ENCODE peak calls at places on chromosomes 4 and X, in nine cellular contexts. One of them, this sample, is unnamed.

GRCh38 chr4:86334020-86334750 is 25.7 kb downstream of the MAPK10 start:
- DNase-seq in chondrocyte: no peak
- DNase-seq in AG09309: no peak
- DNase-seq in Peyer's patch: no peak
- DNase-seq in NB4: no peak
- DNase-seq in astrocyte: no peak
- DNase-seq in progenitor cell of endocrine pancreas: no peak
- DNase-seq in LNCaP clone FGC: no peak
- DNase-seq in GM20000: no peak
- DNase-seq in this sample: no peak

GRCh38 chr4:154593868-154594267 is 3.3 kb upstream of the FGA start:
- DNase-seq in chondrocyte: no peak
- DNase-seq in LNCaP clone FGC: no peak
- DNase-seq in GM20000: no peak
- DNase-seq in NB4: no peak
- DNase-seq in Peyer's patch: no peak
- DNase-seq in progenitor cell of endocrine pancreas: no peak
- DNase-seq in AG09309: no peak
- DNase-seq in astrocyte: no peak
- DNase-seq in this sample: no peak

GRCh38 chr4:150348079-150348478 is 233.9 kb upstream of the MAB21L2 start:
- DNase-seq in progenitor cell of endocrine pancreas: no peak
- DNase-seq in Peyer's patch: no peak
- DNase-seq in LNCaP clone FGC: no peak
- DNase-seq in astrocyte: peak
- DNase-seq in chondrocyte: no peak
- DNase-seq in AG09309: no peak
- DNase-seq in NB4: peak
- DNase-seq in GM20000: no peak
- DNase-seq in this sample: no peak

GRCh38 chr4:105550641-105551040 is 1.8 kb upstream of the ARHGEF38 start:
- DNase-seq in AG09309: no peak
- DNase-seq in progenitor cell of endocrine pancreas: no peak
- DNase-seq in NB4: no peak
- DNase-seq in Peyer's patch: no peak
- DNase-seq in GM20000: no peak
- DNase-seq in LNCaP clone FGC: no peak
- DNase-seq in astrocyte: no peak
- DNase-seq in chondrocyte: no peak
- DNase-seq in this sample: no peak

GRCh38 chr4:73577371-73577770 is 42.9 kb downstream of the RASSF6 start:
- DNase-seq in progenitor cell of endocrine pancreas: no peak
- DNase-seq in chondrocyte: no peak
- DNase-seq in astrocyte: no peak
- DNase-seq in NB4: no peak
- DNase-seq in GM20000: no peak
- DNase-seq in Peyer's patch: no peak
- DNase-seq in AG09309: no peak
- DNase-seq in LNCaP clone FGC: no peak
- DNase-seq in this sample: no peak

GRCh38 chr4:105712766-105713165 is 4.2 kb downstream of the GSTCD start:
- DNase-seq in Peyer's patch: no peak
- DNase-seq in chondrocyte: no peak
- DNase-seq in NB4: no peak
- DNase-seq in astrocyte: no peak
- DNase-seq in progenitor cell of endocrine pancreas: no peak
- DNase-seq in GM20000: no peak
- DNase-seq in LNCaP clone FGC: no peak
- DNase-seq in AG09309: no peak
- DNase-seq in this sample: no peak

GRCh38 chr4:128256539-128256938 is 31.1 kb downstream of the PGRMC2 start:
- DNase-seq in GM20000: no peak
- DNase-seq in NB4: no peak
- DNase-seq in Peyer's patch: no peak
- DNase-seq in astrocyte: no peak
- DNase-seq in chondrocyte: no peak
- DNase-seq in AG09309: no peak
- DNase-seq in LNCaP clone FGC: peak
- DNase-seq in progenitor cell of endocrine pancreas: no peak
- DNase-seq in this sample: no peak

GRCh38 chr4:44415251-44415650 is 33.4 kb downstream of the KCTD8 start:
- DNase-seq in chondrocyte: no peak
- DNase-seq in AG09309: no peak
- DNase-seq in LNCaP clone FGC: no peak
- DNase-seq in NB4: no peak
- DNase-seq in progenitor cell of endocrine pancreas: no peak
- DNase-seq in astrocyte: peak
- DNase-seq in GM20000: no peak
- DNase-seq in Peyer's patch: no peak
- DNase-seq in this sample: no peak

GRCh38 chr4:7416745-7417432 is 17.8 kb downstream of the PSAPL1 start:
- DNase-seq in chondrocyte: no peak
- DNase-seq in LNCaP clone FGC: no peak
- DNase-seq in GM20000: no peak
- DNase-seq in Peyer's patch: peak
- DNase-seq in NB4: no peak
- DNase-seq in progenitor cell of endocrine pancreas: no peak
- DNase-seq in astrocyte: no peak
- DNase-seq in AG09309: no peak
- DNase-seq in this sample: no peak

GRCh38 chr4:8722556-8722955 is 130.0 kb downstream of the CPZ start:
- DNase-seq in astrocyte: no peak
- DNase-seq in progenitor cell of endocrine pancreas: no peak
- DNase-seq in chondrocyte: no peak
- DNase-seq in LNCaP clone FGC: no peak
- DNase-seq in NB4: no peak
- DNase-seq in GM20000: no peak
- DNase-seq in AG09309: no peak
- DNase-seq in Peyer's patch: peak
- DNase-seq in this sample: no peak

DNA sequence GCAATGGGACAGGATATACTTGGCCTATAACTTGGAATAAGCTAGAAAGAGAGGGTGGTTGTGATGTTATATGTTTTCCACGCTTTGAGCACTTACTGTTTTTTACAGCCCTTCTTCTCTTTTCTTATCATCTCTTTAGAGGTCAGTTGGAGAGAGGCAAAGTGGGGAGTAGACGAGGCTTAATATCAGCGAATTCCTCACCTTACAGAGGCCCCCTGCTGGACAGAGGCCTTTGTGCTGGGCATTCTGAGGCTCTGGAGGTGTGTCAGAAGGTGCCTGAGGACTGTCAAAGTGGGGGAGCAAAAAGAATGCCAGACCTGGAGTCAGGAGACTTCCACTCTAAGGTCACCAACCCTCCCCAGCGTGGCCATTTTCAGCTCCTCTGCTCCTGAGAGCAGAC is 42.5 kb downstream of the MAMLD1 start:
- DNase-seq in NB4: no peak
- DNase-seq in GM20000: no peak
- DNase-seq in Peyer's patch: no peak
- DNase-seq in AG09309: no peak
- DNase-seq in chondrocyte: no peak
- DNase-seq in progenitor cell of endocrine pancreas: no peak
- DNase-seq in LNCaP clone FGC: no peak
- DNase-seq in astrocyte: no peak
- DNase-seq in this sample: no peak
- TF ChIP-seq CTCF in NB4: peak
- TF ChIP-seq CTCF in GM20000: no peak
- TF ChIP-seq CTCF in Peyer's patch: no peak
- TF ChIP-seq CTCF in AG09309: no peak
- TF ChIP-seq CTCF in chondrocyte: no peak
- TF ChIP-seq CTCF in progenitor cell of endocrine pancreas: peak
- TF ChIP-seq CTCF in LNCaP clone FGC: peak
- TF ChIP-seq CTCF in astrocyte: no peak
- TF ChIP-seq CTCF in this sample: no peak

DNA sequence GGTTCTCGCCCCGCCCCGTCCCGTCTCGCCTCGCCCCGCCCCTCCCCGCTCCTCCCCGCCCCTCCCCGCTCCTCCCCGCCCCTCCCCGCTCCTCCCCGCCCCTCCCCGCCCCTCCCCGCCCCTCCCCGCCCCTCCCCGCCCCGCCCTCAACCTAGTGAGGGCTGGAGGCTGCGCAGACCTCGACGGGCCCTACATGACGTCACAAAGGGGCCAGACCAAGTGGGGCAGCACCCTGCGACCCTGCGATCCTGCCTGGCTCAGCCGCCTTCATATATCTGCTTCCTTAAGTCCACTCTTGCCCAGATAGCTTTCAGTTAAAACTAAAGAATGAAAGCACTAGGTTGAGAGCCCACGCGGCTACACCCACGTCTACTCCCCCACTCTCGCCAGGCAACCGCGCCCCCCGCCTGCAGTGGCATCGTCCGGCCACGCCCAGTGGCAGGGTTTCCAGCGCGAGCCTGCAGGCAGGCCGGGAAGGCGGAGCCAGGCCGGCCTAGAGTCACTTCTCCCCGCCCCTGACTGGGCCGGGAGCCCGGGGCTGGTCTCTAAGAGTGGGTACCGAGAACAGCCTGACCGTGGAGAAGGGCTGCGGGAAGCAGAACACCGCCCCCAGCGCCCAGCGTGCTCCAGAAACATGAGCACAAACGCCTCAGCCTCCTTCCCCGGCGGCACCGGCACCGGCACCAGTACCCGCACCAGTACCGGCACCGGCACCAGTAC is 1.5 kb upstream of the MAOA start:
- DNase-seq in NB4: peak
- DNase-seq in progenitor cell of endocrine pancreas: peak
- DNase-seq in astrocyte: peak
- DNase-seq in chondrocyte: peak
- DNase-seq in Peyer's patch: peak
- DNase-seq in LNCaP clone FGC: peak
- DNase-seq in GM20000: peak
- DNase-seq in AG09309: peak
- DNase-seq in this sample: peak
- TF ChIP-seq CTCF in NB4: no peak
- TF ChIP-seq CTCF in progenitor cell of endocrine pancreas: peak
- TF ChIP-seq CTCF in astrocyte: no peak
- TF ChIP-seq CTCF in chondrocyte: peak
- TF ChIP-seq CTCF in Peyer's patch: no peak
- TF ChIP-seq CTCF in LNCaP clone FGC: peak
- TF ChIP-seq CTCF in GM20000: no peak
- TF ChIP-seq CTCF in AG09309: peak
- TF ChIP-seq CTCF in this sample: no peak

GRCh38 chr4:77123403-77123802 is 33.6 kb upstream of the CCNG2 start:
- DNase-seq in astrocyte: no peak
- DNase-seq in progenitor cell of endocrine pancreas: no peak
- DNase-seq in AG09309: no peak
- DNase-seq in Peyer's patch: no peak
- DNase-seq in chondrocyte: no peak
- DNase-seq in LNCaP clone FGC: no peak
- DNase-seq in NB4: no peak
- DNase-seq in GM20000: no peak
- DNase-seq in this sample: no peak

DNA sequence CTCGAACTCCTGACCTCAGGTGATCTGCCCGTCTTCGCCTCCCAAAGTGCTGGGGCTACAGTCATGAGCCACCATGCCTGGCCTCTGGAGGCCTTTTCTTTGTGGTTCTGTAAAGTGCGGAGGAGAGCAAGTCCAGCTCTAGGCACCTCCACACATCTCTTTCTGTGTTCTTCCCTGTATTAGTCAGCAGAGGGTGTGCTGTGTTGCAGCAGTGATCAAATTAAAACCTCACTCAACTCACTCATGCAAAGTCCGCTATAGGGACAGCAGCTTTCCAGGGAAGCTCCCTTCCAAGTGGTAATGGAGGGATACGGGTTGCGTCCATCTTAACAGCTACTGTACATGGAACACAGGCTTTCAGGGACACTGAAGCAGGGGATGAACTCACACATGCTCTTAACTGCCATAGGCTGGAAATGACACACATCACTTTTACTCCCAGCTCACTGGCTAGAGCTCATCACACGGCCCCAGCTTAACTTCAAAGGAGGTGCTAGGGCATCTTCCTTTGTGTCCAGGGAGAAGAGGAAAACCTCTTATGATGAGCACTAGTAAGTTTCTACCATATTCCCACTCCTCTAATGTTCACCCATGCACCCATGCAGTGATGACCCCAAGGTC is 36.0 kb upstream of the CCNG2 start:
- DNase-seq in progenitor cell of endocrine pancreas: no peak
- DNase-seq in LNCaP clone FGC: no peak
- DNase-seq in AG09309: no peak
- DNase-seq in Peyer's patch: peak
- DNase-seq in GM20000: peak
- DNase-seq in astrocyte: no peak
- DNase-seq in chondrocyte: no peak
- DNase-seq in NB4: peak
- DNase-seq in this sample: no peak
- TF ChIP-seq CTCF in progenitor cell of endocrine pancreas: no peak
- TF ChIP-seq CTCF in LNCaP clone FGC: no peak
- TF ChIP-seq CTCF in AG09309: peak
- TF ChIP-seq CTCF in Peyer's patch: no peak
- TF ChIP-seq CTCF in GM20000: peak
- TF ChIP-seq CTCF in astrocyte: no peak
- TF ChIP-seq CTCF in chondrocyte: no peak
- TF ChIP-seq CTCF in NB4: no peak
- TF ChIP-seq CTCF in this sample: no peak

GRCh38 chr4:156294577-156294976 is 340.9 kb upstream of the CTSO start:
- DNase-seq in chondrocyte: no peak
- DNase-seq in LNCaP clone FGC: no peak
- DNase-seq in GM20000: peak
- DNase-seq in progenitor cell of endocrine pancreas: no peak
- DNase-seq in astrocyte: peak
- DNase-seq in AG09309: peak
- DNase-seq in Peyer's patch: no peak
- DNase-seq in NB4: peak
- DNase-seq in this sample: no peak
- TF ChIP-seq CTCF in chondrocyte: peak
- TF ChIP-seq CTCF in LNCaP clone FGC: peak
- TF ChIP-seq CTCF in GM20000: no peak
- TF ChIP-seq CTCF in progenitor cell of endocrine pancreas: peak
- TF ChIP-seq CTCF in astrocyte: peak
- TF ChIP-seq CTCF in AG09309: peak
- TF ChIP-seq CTCF in Peyer's patch: no peak
- TF ChIP-seq CTCF in NB4: peak
- TF ChIP-seq CTCF in this sample: no peak

DNA sequence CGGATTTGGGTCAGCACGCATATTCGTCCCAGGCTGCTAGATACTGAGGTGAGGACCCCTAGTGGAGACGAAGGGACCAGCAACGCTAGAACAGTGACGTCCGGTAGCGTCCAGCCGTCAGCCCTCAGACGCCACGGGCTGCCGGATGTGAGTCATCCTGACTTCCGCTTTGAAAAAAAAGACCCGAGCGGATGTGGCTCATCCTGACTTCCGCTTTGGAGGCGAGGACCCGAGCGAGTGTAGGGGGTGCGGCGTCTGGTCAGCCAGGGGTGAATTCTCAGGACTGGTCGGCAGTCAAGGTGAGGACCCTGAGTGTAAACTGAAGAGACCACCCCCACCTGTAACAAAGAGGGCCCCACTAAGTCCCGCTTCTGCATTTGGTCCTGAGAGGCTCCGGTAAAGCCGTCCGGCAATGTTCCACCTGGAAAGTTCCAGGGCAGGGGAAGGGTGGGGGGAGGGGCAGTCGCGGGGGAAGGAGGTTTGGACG is at the start of gene MAGEB2:
- DNase-seq in NB4: peak
- DNase-seq in GM20000: no peak
- DNase-seq in LNCaP clone FGC: no peak
- DNase-seq in progenitor cell of endocrine pancreas: no peak
- DNase-seq in AG09309: no peak
- DNase-seq in Peyer's patch: no peak
- DNase-seq in chondrocyte: no peak
- DNase-seq in astrocyte: no peak
- DNase-seq in this sample: no peak
- TF ChIP-seq CTCF in NB4: peak
- TF ChIP-seq CTCF in GM20000: no peak
- TF ChIP-seq CTCF in LNCaP clone FGC: no peak
- TF ChIP-seq CTCF in progenitor cell of endocrine pancreas: no peak
- TF ChIP-seq CTCF in AG09309: no peak
- TF ChIP-seq CTCF in Peyer's patch: no peak
- TF ChIP-seq CTCF in chondrocyte: no peak
- TF ChIP-seq CTCF in astrocyte: no peak
- TF ChIP-seq CTCF in this sample: no peak